ENCODE peak calls at places on chromosomes 1 and 21, in five cellular contexts. T is fibroblast of pulmonary artery, D is esophagus squamous epithelium, M is A549, V is dorsolateral prefrontal cortex. Y is an unnamed sample.

GRCh38 chr1:201646623-201647022 is 107.7 kb downstream of the NAV1 start:
- DNase-seq in T (no peak), D (no peak), M (no peak), V (no peak), Y (no peak)

GRCh38 chr1:15833069-15833679 is 14.3 kb upstream of the SPEN start:
- DNase-seq in T (no peak), D (no peak), M (peak; percentile 78), V (no peak), Y (no peak)

GRCh38 chr1:63148825-63149645 is 173.3 kb upstream of the FOXD3 start:
- DNase-seq in T (peak; percentile 69), D (no peak), M (peak; percentile 20), V (peak; percentile 21), Y (no peak)

GRCh38 chr1:245797592-245798366 is 643.0 kb downstream of the KIF26B start:
- DNase-seq in T (peak; percentile 27), D (no peak), M (peak; percentile 35), V (no peak), Y (no peak)

GRCh38 chr1:14255711-14256110 is 342.8 kb upstream of the KAZN start:
- DNase-seq in T (no peak), D (no peak), M (no peak), V (no peak), Y (no peak)

GRCh38 chr21:44925027-44925755 is 4.5 kb upstream of the ITGB2 start:
- DNase-seq in T (peak; percentile 80), D (no peak), M (no peak), V (no peak), Y (peak; percentile 33)

GRCh38 chr21:46115441-46116188 is 17.7 kb downstream of the COL6A2 start:
- DNase-seq in T (no peak), D (no peak), M (no peak), V (peak; percentile 1), Y (no peak)

GRCh38 chr1:116988248-116988647 is 13.3 kb upstream of the CD101 start:
- DNase-seq in T (peak; percentile 78), D (no peak), M (no peak), V (no peak), Y (peak; percentile 49)

GRCh38 chr1:159815926-159816325 is 10.7 kb upstream of the SLAMF8 start:
- DNase-seq in T (no peak), D (no peak), M (no peak), V (no peak), Y (no peak)

GRCh38 chr1:46171872-46172271 is 3.0 kb upstream of the TSPAN1 start:
- DNase-seq in T (no peak), D (no peak), M (no peak), V (no peak), Y (no peak)

GRCh38 chr1:8281843-8282509 is 35.9 kb upstream of the SLC45A1 start:
- DNase-seq in T (no peak), D (no peak), M (no peak), V (no peak), Y (no peak)

GRCh38 chr21:31162079-31162699 is 123.9 kb upstream of the KRTAP19-8 start:
- DNase-seq in T (no peak), D (no peak), M (no peak), V (no peak), Y (no peak)

DNA sequence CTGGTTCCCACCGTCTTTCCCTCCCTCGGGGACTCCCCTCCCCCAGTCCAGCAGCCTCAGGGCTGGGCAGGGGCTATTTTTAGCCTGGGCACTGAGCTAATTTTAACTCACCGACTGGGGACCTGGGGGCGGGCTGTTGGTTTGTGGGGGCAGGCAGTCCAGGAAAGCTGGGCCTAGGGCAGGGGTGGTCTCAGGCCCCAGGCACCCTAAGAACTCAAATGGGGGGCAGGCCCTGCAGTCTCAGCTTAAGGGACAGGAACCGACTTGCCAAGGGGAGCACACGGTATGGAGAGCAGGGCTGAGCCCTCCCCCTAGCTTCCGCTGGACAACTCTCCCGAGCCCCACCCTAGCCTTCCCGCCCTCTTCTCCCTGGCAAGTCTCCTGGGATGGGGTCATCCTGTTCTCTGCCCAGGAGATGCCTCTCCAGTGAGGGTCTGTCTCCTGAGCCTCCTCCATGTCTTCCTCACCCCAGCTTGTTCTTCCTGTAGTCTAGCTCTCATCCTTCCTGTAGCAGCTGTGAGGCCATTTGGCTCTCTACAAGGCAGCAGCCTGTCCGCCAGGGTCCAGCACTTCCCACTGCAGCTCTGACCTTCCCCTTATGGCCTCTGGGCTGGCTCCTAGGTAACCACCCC is 10.1 kb downstream of the MEF2D start:
- DNase-seq in T (no peak), D (no peak), M (peak; percentile 33), V (peak; percentile 62), Y (no peak)
- H3K4me3 ChIP-seq in T (no peak overlapping the region), D (peak overlapping the region; percentile 52), M (no peak overlapping the region), V (no peak overlapping the region), Y (no peak overlapping the region)

GRCh38 chr1:221794079-221794670 is 52.3 kb upstream of the DUSP10 start:
- DNase-seq in T (peak; percentile 52), D (no peak), M (no peak), V (no peak), Y (no peak)
- H3K4me3 ChIP-seq in T (no peak overlapping the region), D (no peak overlapping the region), M (no peak overlapping the region), V (no peak overlapping the region), Y (no peak overlapping the region)

GRCh38 chr1:31153423-31153822 is 86.3 kb downstream of the NKAIN1 start:
- DNase-seq in T (peak; percentile 8), D (no peak), M (no peak), V (no peak), Y (no peak)
- H3K4me3 ChIP-seq in T (no peak overlapping the region), D (no peak overlapping the region), M (no peak overlapping the region), V (no peak overlapping the region), Y (no peak overlapping the region)

DNA sequence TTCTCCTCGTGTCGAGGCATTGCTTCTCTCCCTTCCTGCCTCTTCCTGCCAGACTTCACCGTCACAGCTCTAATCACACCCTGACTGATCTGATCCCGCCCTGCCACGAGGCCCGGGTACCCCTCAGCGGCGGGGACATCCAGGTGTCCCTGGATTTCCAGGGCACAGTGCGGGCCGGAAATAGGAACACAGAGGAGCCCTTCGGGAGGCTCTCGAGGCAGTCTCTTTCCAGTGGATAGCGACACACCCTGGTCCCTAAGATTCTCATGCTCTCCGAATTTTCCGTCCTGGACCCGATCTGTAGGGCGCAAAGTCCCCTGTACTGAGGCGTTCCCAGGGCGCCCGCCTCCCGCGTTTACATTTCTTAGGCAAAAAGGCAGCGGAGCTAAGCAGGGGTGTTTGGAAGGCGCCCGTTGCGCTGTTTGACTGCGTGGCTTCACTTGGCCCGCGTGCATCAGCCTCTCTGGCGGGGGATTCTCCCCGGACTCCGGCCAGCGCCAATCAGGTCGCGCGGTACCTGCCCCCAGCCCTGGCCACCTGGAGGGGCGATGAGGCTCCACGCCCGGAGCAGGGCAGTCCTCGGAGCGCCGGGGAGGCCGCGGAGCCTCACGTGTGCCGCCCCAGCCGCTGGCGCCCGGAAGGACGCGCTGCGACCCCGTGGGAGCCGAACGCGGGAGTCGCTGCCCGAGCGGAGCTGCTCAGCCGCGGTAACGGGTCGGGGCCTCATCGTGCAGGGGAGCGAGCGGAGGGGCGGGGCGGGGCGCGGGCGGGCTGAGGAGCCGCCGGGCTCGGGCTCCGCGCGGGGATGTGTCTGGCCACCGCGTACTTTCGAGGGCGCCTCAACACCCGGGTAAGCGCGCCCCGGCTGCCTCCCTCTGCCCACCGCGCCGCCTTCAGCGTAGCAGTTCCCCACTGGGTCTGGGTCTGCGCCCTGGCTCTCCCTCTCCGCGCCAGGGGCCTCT is at the start of gene FAM163A:
- DNase-seq in T (no peak), D (no peak), M (no peak), V (no peak), Y (no peak)
- H3K4me3 ChIP-seq in T (peak within 1 kb of the TSS; percentile 12), D (peak within 1 kb of the TSS; percentile 56), M (peak within 1 kb of the TSS; percentile 47), V (peak within 1 kb of the TSS; percentile 25), Y (peak within 1 kb of the TSS; percentile 11)

GRCh38 chr1:152487871-152488270 is 22.7 kb upstream of the LCE5A start:
- DNase-seq in T (no peak), D (no peak), M (no peak), V (no peak), Y (no peak)

GRCh38 chr1:152481869-152482664 is 28.5 kb upstream of the LCE5A start:
- DNase-seq in T (no peak), D (no peak), M (no peak), V (no peak), Y (no peak)

GRCh38 chr1:152486400-152487006 is 24.1 kb upstream of the LCE5A start:
- DNase-seq in T (no peak), D (no peak), M (peak; percentile 44), V (no peak), Y (no peak)
- H3K4me3 ChIP-seq in T (no peak overlapping the region), D (no peak overlapping the region), M (no peak overlapping the region), V (no peak overlapping the region), Y (no peak overlapping the region)

GRCh38 chr1:108645479-108646184 is 15.3 kb downstream of the HENMT1 start:
- DNase-seq in T (no peak), D (no peak), M (no peak), V (no peak), Y (no peak)
- H3K4me3 ChIP-seq in T (no peak overlapping the region), D (no peak overlapping the region), M (no peak overlapping the region), V (no peak overlapping the region), Y (no peak overlapping the region)

GRCh38 chr1:155960081-155960745 is 18.1 kb downstream of the ARHGEF2 start:
- DNase-seq in T (no peak), D (no peak), M (no peak), V (no peak), Y (no peak)
- H3K4me3 ChIP-seq in T (no peak overlapping the region), D (no peak overlapping the region), M (no peak overlapping the region), V (no peak overlapping the region), Y (no peak overlapping the region)